ENCODE peak calls at places on chromosomes 6 and 20, in five cellular contexts. G is T-helper 9 cell; Z is amygdala; R is stimulated activated CD4-positive, alpha-beta T cell treated with anti-CD3 and anti-CD28 coated beads, Interleukin-12 subunit alpha, Interleukin-12 subunit beta, amount 100 ng/mL, for 4 hours; B is HT1080. A is an unnamed sample.

GRCh38 chr20:18666803-18667460 is 79.1 kb downstream of the DTD1 start:
- DNase-seq in G (no peak), Z (no peak), R (no peak), B (no peak), A (no peak)

GRCh38 chr20:63268671-63269439 is 3.8 kb upstream of the ARFGAP1 start:
- DNase-seq in G (no peak), Z (no peak), R (no peak), B (no peak), A (no peak)

GRCh38 chr6:150546457-150546856 is 53.2 kb upstream of the PLEKHG1 start:
- DNase-seq in G (no peak), Z (no peak), R (no peak), B (no peak), A (no peak)

GRCh38 chr6:147054158-147054557 is 150.1 kb upstream of the STXBP5 start:
- DNase-seq in G (no peak), Z (no peak), R (no peak), B (no peak), A (no peak)

GRCh38 chr6:78607188-78607587 is 260.2 kb upstream of the IRAK1BP1 start:
- DNase-seq in G (no peak), Z (no peak), R (no peak), B (peak), A (no peak)

GRCh38 chr6:47103931-47104330 is 61.8 kb upstream of the ADGRF1 start:
- DNase-seq in G (no peak), Z (no peak), R (no peak), B (no peak), A (no peak)

GRCh38 chr6:35980991-35981645 is 43.3 kb downstream of the SLC26A8 start:
- DNase-seq in G (no peak), Z (no peak), R (no peak), B (no peak), A (no peak)

GRCh38 chr6:13256614-13257013 is 71.7 kb downstream of the TBC1D7 start:
- DNase-seq in G (no peak), Z (no peak), R (no peak), B (no peak), A (no peak)

GRCh38 chr6:108594640-108595039 is 33.9 kb downstream of the FOXO3 start:
- DNase-seq in G (no peak), Z (no peak), R (no peak), B (no peak), A (no peak)

GRCh38 chr6:80457044-80457933 is 350.8 kb downstream of the BCKDHB start:
- DNase-seq in G (no peak), Z (peak), R (no peak), B (peak), A (no peak)

GRCh38 chr6:124999105-124999764 is 37.0 kb downstream of the RNF217 start:
- DNase-seq in G (no peak), Z (no peak), R (no peak), B (peak), A (no peak)

GRCh38 chr20:48923149-48923718 is 1.7 kb downstream of the ARFGEF2 start:
- DNase-seq in G (no peak), Z (no peak), R (no peak), B (no peak), A (no peak)

GRCh38 chr6:18742406-18742805 is 355.3 kb downstream of the RNF144B start:
- DNase-seq in G (no peak), Z (no peak), R (no peak), B (peak), A (no peak)